ENCODE peak calls at places on chromosomes 13 and 19, in seven cellular contexts. One of them, this sample, is unnamed.

GRCh38 chr19:52688335-52688734 is 46.5 kb downstream of the ZNF611 start:
- DNase-seq in H1: no peak
- DNase-seq in H9: no peak
- DNase-seq in trophoblast cell: no peak
- DNase-seq in mesenchymal stem cell: no peak
- DNase-seq in neuronal stem cell: no peak
- DNase-seq in mesendoderm: no peak
- DNase-seq in this sample: no peak

GRCh38 chr19:12840091-12841079 is 2.1 kb downstream of the MAST1 start:
- DNase-seq in mesendoderm: peak
- DNase-seq in mesenchymal stem cell: peak
- DNase-seq in neuronal stem cell: peak
- DNase-seq in trophoblast cell: peak
- DNase-seq in H9: peak
- DNase-seq in H1: peak
- DNase-seq in this sample: peak

GRCh38 chr13:20340759-20341161 is 108.6 kb upstream of the GJB6 start:
- DNase-seq in trophoblast cell: peak
- DNase-seq in H9: no peak
- DNase-seq in H1: no peak
- DNase-seq in mesendoderm: no peak
- DNase-seq in neuronal stem cell: no peak
- DNase-seq in mesenchymal stem cell: no peak
- DNase-seq in this sample: no peak

GRCh38 chr13:49967456-49967855 is 29.4 kb upstream of the TRIM13 start:
- DNase-seq in trophoblast cell: no peak
- DNase-seq in neuronal stem cell: no peak
- DNase-seq in mesenchymal stem cell: no peak
- DNase-seq in H1: no peak
- DNase-seq in H9: no peak
- DNase-seq in mesendoderm: no peak
- DNase-seq in this sample: no peak

GRCh38 chr13:33751151-33751550 is 66.8 kb upstream of the RFC3 start:
- DNase-seq in neuronal stem cell: no peak
- DNase-seq in mesendoderm: no peak
- DNase-seq in trophoblast cell: peak
- DNase-seq in H9: no peak
- DNase-seq in mesenchymal stem cell: peak
- DNase-seq in H1: no peak
- DNase-seq in this sample: peak

GRCh38 chr19:28956421-28956820 is 256.5 kb downstream of the UQCRFS1 start:
- DNase-seq in H1: no peak
- DNase-seq in trophoblast cell: no peak
- DNase-seq in neuronal stem cell: no peak
- DNase-seq in mesendoderm: no peak
- DNase-seq in mesenchymal stem cell: no peak
- DNase-seq in H9: no peak
- DNase-seq in this sample: no peak

GRCh38 chr13:37616131-37616530 is 17.6 kb upstream of the POSTN start:
- DNase-seq in neuronal stem cell: no peak
- DNase-seq in mesenchymal stem cell: peak
- DNase-seq in H9: no peak
- DNase-seq in mesendoderm: no peak
- DNase-seq in H1: no peak
- DNase-seq in trophoblast cell: no peak
- DNase-seq in this sample: peak

GRCh38 chr13:113548778-113549621 is 35.6 kb upstream of the TFDP1 start:
- DNase-seq in mesendoderm: no peak
- DNase-seq in H9: no peak
- DNase-seq in trophoblast cell: peak
- DNase-seq in mesenchymal stem cell: no peak
- DNase-seq in neuronal stem cell: no peak
- DNase-seq in H1: no peak
- DNase-seq in this sample: no peak

GRCh38 chr13:97810152-97810551 is 143.3 kb upstream of the IPO5 start:
- DNase-seq in mesendoderm: no peak
- DNase-seq in trophoblast cell: peak
- DNase-seq in H1: no peak
- DNase-seq in neuronal stem cell: no peak
- DNase-seq in mesenchymal stem cell: peak
- DNase-seq in H9: no peak
- DNase-seq in this sample: peak

GRCh38 chr13:45315520-45316167 is 25.3 kb downstream of the TPT1 start:
- DNase-seq in mesendoderm: no peak
- DNase-seq in trophoblast cell: peak
- DNase-seq in H9: no peak
- DNase-seq in H1: no peak
- DNase-seq in neuronal stem cell: no peak
- DNase-seq in mesenchymal stem cell: no peak
- DNase-seq in this sample: no peak
- H3K4ac ChIP-seq in mesendoderm: no peak
- H3K4ac ChIP-seq in trophoblast cell: no peak
- H3K4ac ChIP-seq in H9: no peak
- H3K4ac ChIP-seq in H1: no peak
- H3K4ac ChIP-seq in neuronal stem cell: no peak
- H3K4ac ChIP-seq in mesenchymal stem cell: no peak
- H3K4ac ChIP-seq in this sample: no peak

GRCh38 chr13:60836821-60837220 is 439.8 kb downstream of the TDRD3 start:
- DNase-seq in H9: no peak
- DNase-seq in H1: no peak
- DNase-seq in mesendoderm: no peak
- DNase-seq in mesenchymal stem cell: no peak
- DNase-seq in neuronal stem cell: no peak
- DNase-seq in trophoblast cell: no peak
- DNase-seq in this sample: no peak
- H3K4ac ChIP-seq in H9: no peak
- H3K4ac ChIP-seq in H1: no peak
- H3K4ac ChIP-seq in mesendoderm: no peak
- H3K4ac ChIP-seq in mesenchymal stem cell: no peak
- H3K4ac ChIP-seq in neuronal stem cell: no peak
- H3K4ac ChIP-seq in trophoblast cell: no peak
- H3K4ac ChIP-seq in this sample: no peak

GRCh38 chr13:73997964-73998363 is 136.2 kb downstream of the KLF12 start:
- DNase-seq in mesenchymal stem cell: peak
- DNase-seq in trophoblast cell: no peak
- DNase-seq in H9: no peak
- DNase-seq in neuronal stem cell: no peak
- DNase-seq in H1: no peak
- DNase-seq in mesendoderm: no peak
- DNase-seq in this sample: no peak
- H3K4ac ChIP-seq in mesenchymal stem cell: no peak
- H3K4ac ChIP-seq in trophoblast cell: no peak
- H3K4ac ChIP-seq in H9: no peak
- H3K4ac ChIP-seq in neuronal stem cell: no peak
- H3K4ac ChIP-seq in H1: no peak
- H3K4ac ChIP-seq in mesendoderm: no peak
- H3K4ac ChIP-seq in this sample: no peak

DNA sequence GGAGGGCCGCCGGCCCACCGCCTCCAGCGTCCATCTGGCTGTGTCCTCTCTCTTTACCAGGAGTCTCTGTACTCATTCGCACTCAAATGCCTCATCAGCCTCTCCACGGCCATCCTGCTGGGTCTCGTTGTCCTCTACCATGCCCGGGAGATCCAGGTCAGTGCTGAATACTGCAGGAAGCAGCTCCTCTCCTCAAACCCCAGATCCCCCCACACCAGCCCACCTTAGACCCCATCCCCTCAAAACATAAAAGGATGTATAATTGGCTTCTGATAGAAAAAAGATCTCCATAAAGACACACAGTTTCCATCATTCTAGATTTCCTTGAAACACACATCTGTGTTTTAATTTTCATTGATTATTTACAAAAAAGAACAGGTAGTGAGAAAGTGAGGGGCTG is 8.1 kb downstream of the KCNN1 start:
- DNase-seq in H1: no peak
- DNase-seq in neuronal stem cell: no peak
- DNase-seq in mesenchymal stem cell: no peak
- DNase-seq in mesendoderm: no peak
- DNase-seq in H9: no peak
- DNase-seq in trophoblast cell: no peak
- DNase-seq in this sample: no peak
- H3K4ac ChIP-seq in H1: no peak
- H3K4ac ChIP-seq in neuronal stem cell: no peak
- H3K4ac ChIP-seq in mesenchymal stem cell: no peak
- H3K4ac ChIP-seq in mesendoderm: no peak
- H3K4ac ChIP-seq in H9: no peak
- H3K4ac ChIP-seq in trophoblast cell: no peak
- H3K4ac ChIP-seq in this sample: no peak

GRCh38 chr13:48625396-48626076 is 28.2 kb upstream of the CYSLTR2 start:
- DNase-seq in trophoblast cell: no peak
- DNase-seq in neuronal stem cell: no peak
- DNase-seq in H1: no peak
- DNase-seq in H9: no peak
- DNase-seq in mesenchymal stem cell: no peak
- DNase-seq in mesendoderm: no peak
- DNase-seq in this sample: no peak

GRCh38 chr13:48624016-48624415 is 29.7 kb upstream of the CYSLTR2 start:
- DNase-seq in mesendoderm: no peak
- DNase-seq in neuronal stem cell: no peak
- DNase-seq in H1: no peak
- DNase-seq in trophoblast cell: no peak
- DNase-seq in mesenchymal stem cell: no peak
- DNase-seq in H9: no peak
- DNase-seq in this sample: no peak

GRCh38 chr13:48626077-48626449 is 27.7 kb upstream of the CYSLTR2 start:
- DNase-seq in mesendoderm: no peak
- DNase-seq in neuronal stem cell: no peak
- DNase-seq in H9: no peak
- DNase-seq in trophoblast cell: peak
- DNase-seq in mesenchymal stem cell: peak
- DNase-seq in H1: no peak
- DNase-seq in this sample: peak

GRCh38 chr13:48626726-48627451 is 26.8 kb upstream of the CYSLTR2 start:
- DNase-seq in neuronal stem cell: no peak
- DNase-seq in H1: no peak
- DNase-seq in mesenchymal stem cell: peak
- DNase-seq in mesendoderm: no peak
- DNase-seq in H9: no peak
- DNase-seq in trophoblast cell: peak
- DNase-seq in this sample: no peak

GRCh38 chr13:48624858-48625257 is 28.9 kb upstream of the CYSLTR2 start:
- DNase-seq in trophoblast cell: peak
- DNase-seq in neuronal stem cell: no peak
- DNase-seq in mesendoderm: no peak
- DNase-seq in H1: no peak
- DNase-seq in mesenchymal stem cell: peak
- DNase-seq in H9: no peak
- DNase-seq in this sample: no peak
- H3K4ac ChIP-seq in trophoblast cell: no peak
- H3K4ac ChIP-seq in neuronal stem cell: no peak
- H3K4ac ChIP-seq in mesendoderm: no peak
- H3K4ac ChIP-seq in H1: no peak
- H3K4ac ChIP-seq in mesenchymal stem cell: no peak
- H3K4ac ChIP-seq in H9: no peak
- H3K4ac ChIP-seq in this sample: no peak

GRCh38 chr19:2543463-2544442 is 67.8 kb downstream of the GADD45B start:
- DNase-seq in H9: peak
- DNase-seq in neuronal stem cell: peak
- DNase-seq in H1: peak
- DNase-seq in mesendoderm: peak
- DNase-seq in trophoblast cell: peak
- DNase-seq in mesenchymal stem cell: peak
- DNase-seq in this sample: peak

GRCh38 chr19:2542341-2543069 is 66.6 kb downstream of the GADD45B start:
- DNase-seq in trophoblast cell: peak
- DNase-seq in neuronal stem cell: no peak
- DNase-seq in H9: peak
- DNase-seq in mesenchymal stem cell: peak
- DNase-seq in H1: no peak
- DNase-seq in mesendoderm: peak
- DNase-seq in this sample: peak

GRCh38 chr19:2547033-2547680 is 71.2 kb downstream of the GADD45B start:
- DNase-seq in mesendoderm: no peak
- DNase-seq in H1: no peak
- DNase-seq in trophoblast cell: no peak
- DNase-seq in mesenchymal stem cell: no peak
- DNase-seq in neuronal stem cell: no peak
- DNase-seq in H9: no peak
- DNase-seq in this sample: no peak

GRCh38 chr19:2546128-2547032 is 70.5 kb downstream of the GADD45B start:
- DNase-seq in mesendoderm: peak
- DNase-seq in H1: no peak
- DNase-seq in neuronal stem cell: peak
- DNase-seq in mesenchymal stem cell: peak
- DNase-seq in trophoblast cell: peak
- DNase-seq in H9: peak
- DNase-seq in this sample: no peak

GRCh38 chr19:2544576-2545415 is 68.9 kb downstream of the GADD45B start:
- DNase-seq in H9: no peak
- DNase-seq in mesendoderm: no peak
- DNase-seq in mesenchymal stem cell: no peak
- DNase-seq in neuronal stem cell: no peak
- DNase-seq in H1: no peak
- DNase-seq in trophoblast cell: no peak
- DNase-seq in this sample: no peak
- H3K4ac ChIP-seq in H9: no peak
- H3K4ac ChIP-seq in mesendoderm: peak
- H3K4ac ChIP-seq in mesenchymal stem cell: peak
- H3K4ac ChIP-seq in neuronal stem cell: no peak
- H3K4ac ChIP-seq in H1: no peak
- H3K4ac ChIP-seq in trophoblast cell: peak
- H3K4ac ChIP-seq in this sample: peak

GRCh38 chr19:7879102-7879770 is 5.0 kb upstream of the PRR36 start:
- DNase-seq in neuronal stem cell: no peak
- DNase-seq in H1: no peak
- DNase-seq in mesenchymal stem cell: no peak
- DNase-seq in mesendoderm: no peak
- DNase-seq in H9: no peak
- DNase-seq in trophoblast cell: no peak
- DNase-seq in this sample: no peak
- H3K4ac ChIP-seq in neuronal stem cell: no peak
- H3K4ac ChIP-seq in H1: no peak
- H3K4ac ChIP-seq in mesenchymal stem cell: no peak
- H3K4ac ChIP-seq in mesendoderm: no peak
- H3K4ac ChIP-seq in H9: no peak
- H3K4ac ChIP-seq in trophoblast cell: no peak
- H3K4ac ChIP-seq in this sample: no peak

DNA sequence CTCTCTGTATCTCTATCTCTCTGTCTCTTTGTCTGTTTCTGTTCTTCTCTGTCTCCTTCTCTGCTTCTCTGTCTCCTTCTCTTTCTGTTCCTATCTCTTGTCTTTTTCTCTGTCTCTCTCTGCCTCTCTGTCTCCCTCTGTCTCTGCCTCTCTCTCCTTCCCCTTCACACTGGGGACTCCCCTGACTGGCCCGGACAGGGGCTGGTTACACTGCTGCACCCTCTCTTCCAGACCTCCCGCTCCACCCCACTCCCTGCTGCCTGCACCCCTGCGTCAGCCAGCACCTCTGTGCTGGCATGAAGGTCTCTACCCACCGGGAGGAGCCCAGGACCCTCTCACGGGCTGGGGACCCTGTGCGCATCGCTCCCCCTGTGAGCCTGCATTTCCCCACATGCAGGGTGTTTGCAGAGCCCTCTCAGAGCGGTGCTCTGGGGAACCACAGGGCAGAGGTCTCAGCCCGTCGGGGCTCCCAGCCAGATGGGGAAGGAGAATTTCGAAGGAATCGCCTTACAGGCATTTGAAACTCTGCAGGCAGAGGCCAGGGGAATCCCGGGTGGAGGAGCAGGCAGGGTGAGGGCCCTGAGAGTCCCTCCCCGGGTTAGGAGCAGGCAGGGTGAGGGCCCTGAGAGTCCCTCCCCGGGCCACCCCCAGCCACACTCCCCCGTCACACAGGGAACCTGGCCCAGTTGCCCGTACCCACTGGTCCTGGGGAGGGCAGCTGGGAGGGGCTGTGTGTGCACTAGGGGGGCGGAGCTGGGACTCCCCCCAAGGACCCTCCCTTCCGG is 16.1 kb upstream of the TCF3 start:
- DNase-seq in mesenchymal stem cell: peak
- DNase-seq in mesendoderm: no peak
- DNase-seq in neuronal stem cell: no peak
- DNase-seq in H1: no peak
- DNase-seq in H9: no peak
- DNase-seq in trophoblast cell: no peak
- DNase-seq in this sample: no peak
- H3K4ac ChIP-seq in mesenchymal stem cell: no peak
- H3K4ac ChIP-seq in mesendoderm: no peak
- H3K4ac ChIP-seq in neuronal stem cell: no peak
- H3K4ac ChIP-seq in H1: peak
- H3K4ac ChIP-seq in H9: no peak
- H3K4ac ChIP-seq in trophoblast cell: no peak
- H3K4ac ChIP-seq in this sample: no peak